ENCODE peak calls at places on chromosome X, in seven cellular contexts. One of them, this sample, is unnamed.

GRCh38 chrX:26851981-26852380 is 611.2 kb downstream of the PPP4R3C start:
- DNase-seq in GM23248: peak; percentile 54
- DNase-seq in HCT116: peak; percentile 23
- DNase-seq in PC-3: peak; percentile 1
- DNase-seq in neural progenitor cell: peak; percentile 44
- DNase-seq in OCI-LY7: no peak
- DNase-seq in GM23338: peak; percentile 41
- DNase-seq in this sample: peak; percentile 9

GRCh38 chrX:112819013-112819635 is 21.5 kb downstream of the AMOT start:
- DNase-seq in OCI-LY7: no peak
- DNase-seq in HCT116: no peak
- DNase-seq in GM23338: no peak
- DNase-seq in GM23248: peak; percentile 81
- DNase-seq in PC-3: no peak
- DNase-seq in neural progenitor cell: no peak
- DNase-seq in this sample: no peak

GRCh38 chrX:115023139-115023538 is 5.7 kb upstream of the IL13RA2 start:
- DNase-seq in GM23338: no peak
- DNase-seq in neural progenitor cell: no peak
- DNase-seq in GM23248: peak; percentile 78
- DNase-seq in HCT116: peak; percentile 15
- DNase-seq in PC-3: peak; percentile 93
- DNase-seq in OCI-LY7: no peak
- DNase-seq in this sample: no peak

GRCh38 chrX:23616361-23616760 is 50.9 kb upstream of the PRDX4 start:
- DNase-seq in HCT116: no peak
- DNase-seq in OCI-LY7: peak; percentile 11
- DNase-seq in GM23338: peak; percentile 44
- DNase-seq in neural progenitor cell: peak; percentile 34
- DNase-seq in GM23248: peak; percentile 38
- DNase-seq in PC-3: peak; percentile 48
- DNase-seq in this sample: peak; percentile 6

GRCh38 chrX:38970845-38971244 is 169.6 kb downstream of the MID1IP1 start:
- DNase-seq in OCI-LY7: no peak
- DNase-seq in neural progenitor cell: no peak
- DNase-seq in GM23248: no peak
- DNase-seq in HCT116: no peak
- DNase-seq in PC-3: no peak
- DNase-seq in GM23338: no peak
- DNase-seq in this sample: no peak

GRCh38 chrX:9980927-9981326 is 13.8 kb downstream of the CLDN34 start:
- DNase-seq in PC-3: no peak
- DNase-seq in neural progenitor cell: no peak
- DNase-seq in OCI-LY7: no peak
- DNase-seq in HCT116: no peak
- DNase-seq in GM23248: no peak
- DNase-seq in GM23338: no peak
- DNase-seq in this sample: no peak

GRCh38 chrX:109498434-109498833 is 16.5 kb upstream of the GUCY2F start:
- DNase-seq in HCT116: no peak
- DNase-seq in PC-3: no peak
- DNase-seq in neural progenitor cell: no peak
- DNase-seq in GM23338: no peak
- DNase-seq in OCI-LY7: no peak
- DNase-seq in GM23248: no peak
- DNase-seq in this sample: no peak

GRCh38 chrX:38595801-38596200 is 34.5 kb downstream of the TSPAN7 start:
- DNase-seq in PC-3: no peak
- DNase-seq in GM23248: no peak
- DNase-seq in neural progenitor cell: no peak
- DNase-seq in OCI-LY7: no peak
- DNase-seq in GM23338: no peak
- DNase-seq in HCT116: no peak
- DNase-seq in this sample: no peak

GRCh38 chrX:47223476-47224250 is 5.2 kb downstream of the CDK16 start:
- DNase-seq in HCT116: no peak
- DNase-seq in OCI-LY7: no peak
- DNase-seq in PC-3: no peak
- DNase-seq in GM23338: no peak
- DNase-seq in neural progenitor cell: no peak
- DNase-seq in GM23248: no peak
- DNase-seq in this sample: no peak

GRCh38 chrX:2628751-2629315 is 62.3 kb upstream of the CD99 start:
- DNase-seq in neural progenitor cell: no peak
- DNase-seq in GM23248: no peak
- DNase-seq in HCT116: no peak
- DNase-seq in OCI-LY7: peak; percentile 94
- DNase-seq in PC-3: no peak
- DNase-seq in GM23338: no peak
- DNase-seq in this sample: no peak

GRCh38 chrX:153190384-153190783 is 11.3 kb downstream of the MAGEA1 start:
- DNase-seq in OCI-LY7: no peak
- DNase-seq in GM23338: peak; percentile 11
- DNase-seq in neural progenitor cell: no peak
- DNase-seq in PC-3: no peak
- DNase-seq in HCT116: no peak
- DNase-seq in GM23248: no peak
- DNase-seq in this sample: no peak

GRCh38 chrX:41384041-41384705 is 50.2 kb downstream of the DDX3X start:
- DNase-seq in neural progenitor cell: no peak
- DNase-seq in HCT116: peak; percentile 51
- DNase-seq in GM23248: peak; percentile 75
- DNase-seq in PC-3: peak; percentile 72
- DNase-seq in GM23338: peak; percentile 15
- DNase-seq in OCI-LY7: peak; percentile 8
- DNase-seq in this sample: no peak

GRCh38 chrX:46311581-46312120 is 233.6 kb downstream of the ZNF674 start:
- DNase-seq in GM23248: peak; percentile 13
- DNase-seq in PC-3: no peak
- DNase-seq in OCI-LY7: no peak
- DNase-seq in GM23338: no peak
- DNase-seq in neural progenitor cell: no peak
- DNase-seq in HCT116: no peak
- DNase-seq in this sample: no peak

GRCh38 chrX:140664939-140665338 is 44.6 kb upstream of the LINC00632 start:
- DNase-seq in neural progenitor cell: no peak
- DNase-seq in GM23248: peak; percentile 48
- DNase-seq in PC-3: peak; percentile 35
- DNase-seq in OCI-LY7: peak; percentile 5
- DNase-seq in HCT116: no peak
- DNase-seq in GM23338: peak; percentile 24
- DNase-seq in this sample: peak; percentile 31

GRCh38 chrX:132858018-132858417 is 100.4 kb downstream of the HS6ST2 start:
- DNase-seq in neural progenitor cell: no peak
- DNase-seq in OCI-LY7: no peak
- DNase-seq in GM23338: no peak
- DNase-seq in HCT116: no peak
- DNase-seq in GM23248: no peak
- DNase-seq in PC-3: peak; percentile 60
- DNase-seq in this sample: peak; percentile 24

GRCh38 chrX:5236096-5236495 is 992.6 kb downstream of the NLGN4X start:
- DNase-seq in GM23248: no peak
- DNase-seq in PC-3: peak; percentile 58
- DNase-seq in neural progenitor cell: peak; percentile 44
- DNase-seq in GM23338: peak; percentile 39
- DNase-seq in HCT116: no peak
- DNase-seq in OCI-LY7: peak; percentile 11
- DNase-seq in this sample: peak; percentile 74

GRCh38 chrX:118525146-118525725 is 29.6 kb downstream of the DOCK11 start:
- DNase-seq in OCI-LY7: no peak
- DNase-seq in PC-3: no peak
- DNase-seq in GM23338: no peak
- DNase-seq in HCT116: no peak
- DNase-seq in GM23248: no peak
- DNase-seq in neural progenitor cell: no peak
- DNase-seq in this sample: no peak

GRCh38 chrX:21524008-21524407 is 134.1 kb downstream of the KLHL34 start:
- DNase-seq in GM23338: no peak
- DNase-seq in PC-3: peak; percentile 9
- DNase-seq in neural progenitor cell: no peak
- DNase-seq in OCI-LY7: no peak
- DNase-seq in HCT116: no peak
- DNase-seq in GM23248: peak; percentile 36
- DNase-seq in this sample: no peak

GRCh38 chrX:104165894-104166734 is at the start of gene FAM199X:
- DNase-seq in GM23248: peak; percentile 93
- DNase-seq in OCI-LY7: peak; percentile 88
- DNase-seq in GM23338: peak; percentile 85
- DNase-seq in PC-3: peak; percentile 91
- DNase-seq in HCT116: peak; percentile 73
- DNase-seq in neural progenitor cell: peak; percentile 95
- DNase-seq in this sample: peak; percentile 86

GRCh38 chrX:104172788-104173187 is 6.5 kb downstream of the FAM199X start:
- DNase-seq in neural progenitor cell: no peak
- DNase-seq in GM23248: no peak
- DNase-seq in PC-3: no peak
- DNase-seq in OCI-LY7: no peak
- DNase-seq in HCT116: no peak
- DNase-seq in GM23338: no peak
- DNase-seq in this sample: no peak

GRCh38 chrX:104172121-104172520 is 5.9 kb downstream of the FAM199X start:
- DNase-seq in HCT116: no peak
- DNase-seq in OCI-LY7: no peak
- DNase-seq in GM23248: no peak
- DNase-seq in neural progenitor cell: no peak
- DNase-seq in PC-3: no peak
- DNase-seq in GM23338: no peak
- DNase-seq in this sample: no peak

GRCh38 chrX:104168127-104168526 is 1.9 kb downstream of the FAM199X start:
- DNase-seq in neural progenitor cell: no peak
- DNase-seq in GM23338: no peak
- DNase-seq in HCT116: no peak
- DNase-seq in GM23248: no peak
- DNase-seq in PC-3: no peak
- DNase-seq in OCI-LY7: no peak
- DNase-seq in this sample: no peak

DNA sequence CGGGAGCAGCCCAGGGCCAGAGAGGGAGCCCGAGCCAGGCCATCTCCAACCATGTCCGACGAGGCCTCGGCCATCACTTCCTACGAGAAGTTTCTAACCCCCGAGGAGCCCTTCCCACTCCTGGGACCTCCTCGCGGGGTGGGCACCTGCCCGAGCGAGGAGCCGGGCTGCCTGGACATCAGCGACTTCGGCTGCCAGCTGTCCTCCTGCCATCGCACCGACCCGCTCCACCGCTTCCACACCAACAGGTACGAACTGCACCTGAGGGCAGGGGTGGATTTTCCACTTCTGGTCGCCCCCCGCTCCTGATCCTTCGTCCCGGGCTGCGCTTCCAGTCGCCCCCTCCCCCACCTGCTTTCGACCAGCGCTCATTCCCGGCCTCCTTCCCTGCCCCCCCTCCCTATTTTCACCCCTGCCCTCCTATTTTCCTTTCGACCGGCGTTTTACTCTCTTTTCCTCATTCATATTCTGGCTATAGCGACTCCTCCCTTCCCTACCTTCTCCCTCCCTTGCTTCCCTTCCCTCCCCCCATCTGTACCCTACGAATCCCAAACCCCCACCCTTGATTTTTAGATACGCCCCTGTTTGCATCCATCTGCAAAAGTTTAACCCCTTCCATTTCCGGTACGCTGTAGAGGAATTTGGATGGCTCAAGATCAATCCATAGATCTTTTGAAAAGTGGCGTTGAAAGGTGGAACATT is 633 bp downstream of the FAM199X start:
- DNase-seq in neural progenitor cell: no peak
- DNase-seq in PC-3: no peak
- DNase-seq in GM23338: peak; percentile 18
- DNase-seq in OCI-LY7: no peak
- DNase-seq in GM23248: peak; percentile 12
- DNase-seq in HCT116: no peak
- DNase-seq in this sample: no peak
- TF ChIP-seq EZH2phosphoT487 in neural progenitor cell: no peak
- TF ChIP-seq EZH2phosphoT487 in PC-3: no peak
- TF ChIP-seq EZH2phosphoT487 in GM23338: no peak
- TF ChIP-seq EZH2phosphoT487 in OCI-LY7: no peak
- TF ChIP-seq EZH2phosphoT487 in GM23248: no peak
- TF ChIP-seq EZH2phosphoT487 in HCT116: no peak
- TF ChIP-seq EZH2phosphoT487 in this sample: no peak

DNA sequence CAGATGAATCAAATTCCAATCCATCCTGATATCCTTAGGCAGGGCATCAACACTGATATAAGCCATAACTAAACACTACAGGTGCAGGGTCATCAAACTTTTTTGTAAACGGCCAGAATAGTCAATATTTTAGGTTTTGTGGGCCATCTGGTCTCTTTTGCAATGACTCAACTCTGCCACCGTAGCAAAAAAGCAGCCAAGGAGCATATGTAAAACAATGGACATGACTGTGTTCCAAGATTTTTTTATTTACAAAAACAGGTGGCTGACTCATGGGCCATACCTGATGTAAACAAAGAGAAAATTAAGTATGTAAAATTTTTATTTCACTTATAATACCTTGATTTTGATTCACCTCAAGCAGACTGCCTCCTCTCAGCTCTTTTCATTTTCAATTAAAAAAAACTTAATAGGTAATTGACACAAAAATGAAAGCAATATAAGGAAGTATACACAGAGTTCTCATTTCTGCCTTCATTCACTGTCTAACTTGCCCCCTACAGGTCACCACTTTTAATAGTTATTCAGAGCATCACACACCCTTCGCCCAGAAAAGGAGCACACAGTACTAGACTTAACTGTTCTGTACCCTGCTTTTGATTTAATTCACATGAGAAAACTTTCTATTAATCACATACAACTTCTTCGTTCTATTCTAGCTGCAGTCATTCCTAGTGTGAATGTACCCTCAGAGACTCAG is 35.3 kb upstream of the GPM6B start:
- DNase-seq in OCI-LY7: peak; percentile 30
- DNase-seq in GM23338: no peak
- DNase-seq in neural progenitor cell: no peak
- DNase-seq in PC-3: peak; percentile 56
- DNase-seq in HCT116: no peak
- DNase-seq in GM23248: no peak
- DNase-seq in this sample: peak; percentile 20
- TF ChIP-seq EZH2phosphoT487 in OCI-LY7: no peak
- TF ChIP-seq EZH2phosphoT487 in GM23338: no peak
- TF ChIP-seq EZH2phosphoT487 in neural progenitor cell: no peak
- TF ChIP-seq EZH2phosphoT487 in PC-3: no peak
- TF ChIP-seq EZH2phosphoT487 in HCT116: no peak
- TF ChIP-seq EZH2phosphoT487 in GM23248: no peak
- TF ChIP-seq EZH2phosphoT487 in this sample: no peak

DNA sequence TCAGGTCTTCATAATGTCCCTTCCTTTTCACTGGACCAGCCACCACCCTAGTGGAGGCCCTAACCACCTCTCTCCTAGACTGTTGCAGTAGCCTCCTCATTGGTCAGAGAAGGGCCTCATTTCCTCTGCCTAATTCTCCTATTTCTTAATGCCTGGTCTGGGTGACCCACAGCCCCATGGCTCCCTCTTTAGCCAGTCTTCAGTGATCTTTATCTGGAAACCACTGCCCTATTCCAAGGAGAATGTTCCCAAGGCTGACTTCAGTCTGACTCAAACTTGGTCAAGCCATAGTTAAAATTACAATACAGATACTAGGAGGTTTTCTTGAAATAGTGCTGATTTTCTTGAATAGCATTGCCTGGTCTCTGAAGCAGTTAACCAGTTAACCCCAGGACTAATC is 53.6 kb upstream of the PRPS1 start:
- DNase-seq in HCT116: no peak
- DNase-seq in GM23248: peak; percentile 79
- DNase-seq in GM23338: no peak
- DNase-seq in OCI-LY7: no peak
- DNase-seq in PC-3: peak; percentile 69
- DNase-seq in neural progenitor cell: no peak
- DNase-seq in this sample: no peak
- TF ChIP-seq EZH2phosphoT487 in HCT116: no peak
- TF ChIP-seq EZH2phosphoT487 in GM23248: no peak
- TF ChIP-seq EZH2phosphoT487 in GM23338: no peak
- TF ChIP-seq EZH2phosphoT487 in OCI-LY7: no peak
- TF ChIP-seq EZH2phosphoT487 in PC-3: no peak
- TF ChIP-seq EZH2phosphoT487 in neural progenitor cell: no peak
- TF ChIP-seq EZH2phosphoT487 in this sample: no peak

GRCh38 chrX:370963-371745 is 15.6 kb downstream of the PPP2R3B start:
- DNase-seq in neural progenitor cell: no peak
- DNase-seq in PC-3: no peak
- DNase-seq in GM23338: no peak
- DNase-seq in HCT116: no peak
- DNase-seq in OCI-LY7: peak; percentile 71
- DNase-seq in GM23248: no peak
- DNase-seq in this sample: no peak
- TF ChIP-seq EZH2phosphoT487 in neural progenitor cell: no peak
- TF ChIP-seq EZH2phosphoT487 in PC-3: no peak
- TF ChIP-seq EZH2phosphoT487 in GM23338: no peak
- TF ChIP-seq EZH2phosphoT487 in HCT116: no peak
- TF ChIP-seq EZH2phosphoT487 in OCI-LY7: no peak
- TF ChIP-seq EZH2phosphoT487 in GM23248: no peak
- TF ChIP-seq EZH2phosphoT487 in this sample: no peak

This sample was measured in MM.1S.